ENCODE peak calls at places on chromosomes 1 and 21, in six cellular contexts. E is brain microvascular endothelial cell; F is endodermal cell; N is CD4-positive, alpha-beta T cell; V is left ventricle myocardium inferior; Z is esophagus squamous epithelium. Q is an unnamed sample.

GRCh38 chr1:234683856-234684632 is 74.1 kb upstream of the IRF2BP2 start:
- DNase-seq in E (peak), F (peak), N (no peak), V (peak), Z (no peak), Q (peak)

GRCh38 chr1:229941160-229941559 is 125.9 kb upstream of the GALNT2 start:
- DNase-seq in E (no peak), F (no peak), N (no peak), V (no peak), Z (no peak), Q (no peak)

GRCh38 chr1:32447469-32448185 is 17.2 kb upstream of the ZBTB8B start:
- DNase-seq in E (peak), F (peak), N (no peak), V (no peak), Z (no peak), Q (no peak)

GRCh38 chr1:29849038-29849750 is 612.9 kb downstream of the PTPRU start:
- DNase-seq in E (peak), F (peak), N (peak), V (no peak), Z (no peak), Q (peak)

GRCh38 chr1:169318845-169319244 is 48.8 kb downstream of the NME7 start:
- DNase-seq in E (no peak), F (no peak), N (no peak), V (no peak), Z (no peak), Q (no peak)

GRCh38 chr1:119279441-119280415 is 88.9 kb upstream of the HAO2 start:
- DNase-seq in E (peak), F (no peak), N (no peak), V (no peak), Z (no peak), Q (peak)

GRCh38 chr1:155049651-155050559 is 1.2 kb upstream of the ADAM15 start:
- DNase-seq in E (no peak), F (no peak), N (no peak), V (no peak), Z (no peak), Q (peak)

GRCh38 chr1:229070168-229070567 is 200.7 kb upstream of the RAB4A start:
- DNase-seq in E (peak), F (no peak), N (no peak), V (peak), Z (peak), Q (peak)

GRCh38 chr1:218171302-218171893 is 113.7 kb upstream of the RRP15 start:
- DNase-seq in E (no peak), F (no peak), N (no peak), V (no peak), Z (no peak), Q (peak)

GRCh38 chr1:33219886-33220661 is 36.2 kb upstream of the ZNF362 start:
- DNase-seq in E (no peak), F (peak), N (no peak), V (no peak), Z (no peak), Q (peak)

GRCh38 chr1:114238066-114238465 is 84.4 kb upstream of the SYT6 start:
- DNase-seq in E (no peak), F (no peak), N (no peak), V (no peak), Z (no peak), Q (no peak)

GRCh38 chr1:107526524-107527198 is 385.8 kb downstream of the NTNG1 start:
- DNase-seq in E (no peak), F (no peak), N (no peak), V (no peak), Z (no peak), Q (no peak)

GRCh38 chr21:33348728-33349127 is 24.0 kb downstream of the IFNAR1 start:
- DNase-seq in E (no peak), F (no peak), N (no peak), V (no peak), Z (no peak), Q (no peak)

GRCh38 chr1:14996133-14997050 is 157.2 kb upstream of the TMEM51 start:
- DNase-seq in E (peak), F (peak), N (no peak), V (no peak), Z (no peak), Q (peak)

GRCh38 chr1:235659186-235659771 is 9.7 kb upstream of the GNG4 start:
- DNase-seq in E (no peak), F (no peak), N (no peak), V (no peak), Z (no peak), Q (no peak)

GRCh38 chr1:216903389-216903754 is 180.1 kb upstream of the ESRRG start:
- DNase-seq in E (peak), F (peak), N (no peak), V (no peak), Z (no peak), Q (peak)

GRCh38 chr1:58782308-58783089 is 1.3 kb downstream of the JUN start:
- DNase-seq in E (no peak), F (peak), N (peak), V (peak), Z (peak), Q (no peak)

GRCh38 chr1:201175820-201176500 is 14.7 kb upstream of the IGFN1 start:
- DNase-seq in E (no peak), F (no peak), N (no peak), V (no peak), Z (no peak), Q (no peak)

GRCh38 chr1:113551728-113552127 is 161.4 kb downstream of the MAGI3 start:
- DNase-seq in E (no peak), F (no peak), N (no peak), V (no peak), Z (no peak), Q (no peak)

GRCh38 chr1:235074335-235075120 is 54.1 kb downstream of the TOMM20 start:
- DNase-seq in E (peak), F (no peak), N (no peak), V (peak), Z (no peak), Q (no peak)

GRCh38 chr1:247365023-247365422 is 33.4 kb upstream of the ZNF496 start:
- DNase-seq in E (no peak), F (no peak), N (no peak), V (no peak), Z (no peak), Q (no peak)

GRCh38 chr1:112237983-112238515 is 158.0 kb upstream of the CTTNBP2NL start:
- DNase-seq in E (no peak), F (no peak), N (no peak), V (no peak), Z (no peak), Q (no peak)

GRCh38 chr1:223860051-223860559 is 14.4 kb upstream of the TP53BP2 start:
- DNase-seq in E (no peak), F (no peak), N (no peak), V (no peak), Z (no peak), Q (no peak)
- H3K27ac ChIP-seq in E (no peak), F (no peak), N (no peak), V (no peak), Z (no peak), Q (no peak)

GRCh38 chr1:227561303-227561702 is 2.1 kb upstream of the ZNF678 start:
- DNase-seq in E (no peak), F (no peak), N (no peak), V (no peak), Z (no peak), Q (no peak)
- TF ChIP-seq CTCF in E (no peak), F (no peak), N (no peak), V (no peak), Z (no peak), Q (no peak)

GRCh38 chr1:27564264-27564579 is 39.7 kb downstream of the AHDC1 start:
- DNase-seq in E (no peak), F (no peak), N (no peak), V (no peak), Z (no peak), Q (no peak)
- H3K27ac ChIP-seq in E (no peak), F (peak), N (no peak), V (peak), Z (peak), Q (peak)

GRCh38 chr1:89703469-89703868 is 70.5 kb downstream of the LRRC8C start:
- DNase-seq in E (no peak), F (no peak), N (no peak), V (no peak), Z (no peak), Q (no peak)

GRCh38 chr1:89704014-89704413 is 71.1 kb downstream of the LRRC8C start:
- DNase-seq in E (no peak), F (no peak), N (no peak), V (no peak), Z (no peak), Q (no peak)

GRCh38 chr1:89708727-89709375 is 75.9 kb downstream of the LRRC8C start:
- DNase-seq in E (peak), F (no peak), N (no peak), V (no peak), Z (no peak), Q (no peak)

GRCh38 chr1:89706700-89707012 is 73.7 kb downstream of the LRRC8C start:
- DNase-seq in E (no peak), F (no peak), N (no peak), V (no peak), Z (no peak), Q (no peak)

DNA sequence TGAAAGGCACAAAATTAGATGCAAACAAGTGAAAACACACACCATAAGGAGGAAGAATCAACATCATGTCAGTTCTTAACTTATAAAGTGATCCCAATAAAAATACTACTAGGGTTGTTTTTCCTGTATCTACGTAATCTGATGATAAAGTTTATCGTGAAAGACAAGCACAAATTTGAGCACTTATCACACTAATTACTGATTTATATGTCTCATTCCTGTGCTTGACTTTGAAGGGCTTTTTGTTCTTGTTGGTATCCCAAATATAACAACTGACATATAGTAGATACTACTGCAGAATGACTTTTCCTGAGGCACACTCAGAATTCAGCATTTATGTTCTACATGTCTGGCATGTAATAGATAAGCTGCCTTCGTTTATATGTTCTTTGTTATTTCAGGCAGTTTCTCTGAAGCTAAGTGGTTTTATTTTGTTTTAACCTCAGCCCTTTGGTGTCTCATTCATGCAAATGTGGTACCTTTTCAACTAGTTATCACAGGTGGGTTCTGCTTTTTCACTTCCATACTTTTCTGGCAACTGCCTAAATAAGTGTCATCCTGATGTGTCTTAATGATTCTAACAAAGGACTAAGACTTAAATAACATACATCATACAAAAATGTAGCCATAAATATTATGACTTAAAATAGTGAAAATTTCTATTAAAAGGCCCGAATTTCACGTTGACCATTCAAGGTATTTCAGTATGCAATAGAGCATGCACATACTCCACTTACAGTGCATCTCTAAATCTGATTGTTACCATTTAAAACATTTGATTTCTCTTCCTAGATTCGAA is 73.2 kb downstream of the LRRC8C start:
- DNase-seq in E (no peak), F (no peak), N (no peak), V (no peak), Z (no peak), Q (no peak)
- TF ChIP-seq CTCF in E (no peak), F (no peak), N (no peak), V (no peak), Z (no peak), Q (no peak)

DNA sequence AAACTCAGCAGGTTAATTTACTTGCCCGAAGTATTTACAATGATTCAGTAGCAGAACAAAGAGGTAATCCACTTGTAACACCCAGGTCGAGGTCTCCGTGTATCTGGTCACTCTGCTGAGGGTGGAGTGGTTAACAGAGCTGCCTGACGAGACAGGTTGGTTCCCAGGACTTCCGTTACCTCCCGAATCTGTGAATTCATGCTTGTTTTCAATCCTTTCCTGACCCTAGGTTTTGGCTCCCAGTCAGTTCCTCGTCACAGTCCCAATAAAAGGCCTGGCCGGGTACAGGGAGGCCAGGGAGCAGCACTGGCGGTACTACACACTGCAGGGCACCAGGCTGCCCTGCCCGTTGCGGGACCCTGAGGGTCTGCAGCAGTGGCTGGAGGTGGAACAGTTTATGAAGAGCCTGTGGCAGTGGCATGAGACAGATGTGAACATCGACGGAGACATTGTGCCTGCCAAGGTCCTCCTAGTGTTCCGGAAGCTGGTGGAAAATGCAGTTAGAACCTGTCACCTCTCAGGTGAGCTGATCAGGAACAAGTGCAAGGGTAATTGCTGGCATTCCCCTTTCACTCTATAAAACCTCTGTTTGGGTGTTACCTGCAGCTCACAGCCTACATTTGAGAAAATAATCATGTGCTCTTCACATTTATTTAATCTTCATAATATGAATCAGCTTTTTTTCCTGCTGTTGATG is 12.8 kb downstream of the MAB21L3 start:
- DNase-seq in E (no peak), F (no peak), N (no peak), V (no peak), Z (no peak), Q (no peak)
- H3K27ac ChIP-seq in E (no peak), F (no peak), N (no peak), V (no peak), Z (peak), Q (no peak)

GRCh38 chr1:204359474-204360255 is at the start of gene PLEKHA6:
- DNase-seq in E (no peak), F (peak), N (no peak), V (peak), Z (no peak), Q (no peak)
- TF ChIP-seq CTCF in E (peak), F (peak), N (no peak), V (peak), Z (peak), Q (no peak)